ENCODE peak calls at places on chromosomes 3 and 15, in four cellular contexts. I is IMR-90, S is HuH-7.5, Q is HFF-Myc. D is an unnamed sample.

GRCh38 chr3:70090322-70090913 is 90.9 kb downstream of the SAMMSON start:
- DNase-seq in I (peak; percentile 28), S (no peak), Q (no peak), D (peak; percentile 46)

GRCh38 chr3:84820126-84820525 is 138.7 kb upstream of the CADM2 start:
- DNase-seq in I (no peak), S (no peak), Q (no peak), D (no peak)

GRCh38 chr3:50205719-50206276 is 727 bp downstream of the SLC38A3 start:
- DNase-seq in I (no peak), S (peak; percentile 79), Q (no peak), D (peak; percentile 28)

GRCh38 chr15:78450285-78450858 is 12.4 kb downstream of the IREB2 start:
- DNase-seq in I (no peak), S (no peak), Q (no peak), D (no peak)

GRCh38 chr3:87461036-87461435 is 184.7 kb upstream of the POU1F1 start:
- DNase-seq in I (no peak), S (no peak), Q (no peak), D (no peak)

GRCh38 chr3:119294889-119295769 is 946 bp downstream of the ARHGAP31 start:
- DNase-seq in I (peak; percentile 37), S (peak; percentile 16), Q (no peak), D (peak; percentile 35)

GRCh38 chr3:15382405-15382923 is 44.9 kb downstream of the METTL6 start:
- DNase-seq in I (no peak), S (no peak), Q (no peak), D (no peak)

GRCh38 chr3:7410782-7411181 is 549.9 kb downstream of the GRM7 start:
- DNase-seq in I (no peak), S (no peak), Q (no peak), D (no peak)

GRCh38 chr3:42535981-42536784 is 33.7 kb downstream of the VIPR1 start:
- DNase-seq in I (no peak), S (peak; percentile 71), Q (no peak), D (peak; percentile 46)

GRCh38 chr3:114299421-114299820 is 5.6 kb downstream of the TIGIT start:
- DNase-seq in I (no peak), S (peak; percentile 64), Q (peak; percentile 5), D (peak; percentile 54)

GRCh38 chr3:195537995-195538394 is 5.1 kb downstream of the PPP1R2 start:
- DNase-seq in I (no peak), S (no peak), Q (no peak), D (no peak)

GRCh38 chr3:71489315-71489761 is 94.2 kb downstream of the FOXP1 start:
- DNase-seq in I (no peak), S (no peak), Q (no peak), D (no peak)

GRCh38 chr3:127585163-127585812 is 5.2 kb downstream of the TPRA1 start:
- DNase-seq in I (peak; percentile 54), S (no peak), Q (no peak), D (peak; percentile 54)

GRCh38 chr3:48065035-48065434 is 48.8 kb upstream of the MAP4 start:
- DNase-seq in I (peak; percentile 36), S (no peak), Q (no peak), D (no peak)

GRCh38 chr15:75420698-75421097 is 30.8 kb downstream of the SIN3A start:
- DNase-seq in I (peak; percentile 62), S (no peak), Q (no peak), D (no peak)

GRCh38 chr3:66478923-66479322 is 21.9 kb downstream of the LRIG1 start:
- DNase-seq in I (no peak), S (no peak), Q (no peak), D (no peak)

D was measured in AG20443.